ENCODE peak calls at places on chromosomes 6 and 20, in five cellular contexts. G, Y, C, M and K are unnamed samples.

GRCh38 chr6:44020148-44020547 is 107.1 kb downstream of the MRPL14 start:
- DNase-seq in G (no peak), Y (no peak), C (no peak), M (no peak), K (no peak)

GRCh38 chr6:83127976-83128375 is 60.5 kb downstream of the DOP1A start:
- DNase-seq in G (no peak), Y (no peak), C (no peak), M (no peak), K (no peak)

GRCh38 chr20:59400666-59401065 is 100.3 kb downstream of the EDN3 start:
- DNase-seq in G (no peak), Y (no peak), C (no peak), M (no peak), K (peak)

GRCh38 chr6:129251669-129252376 is 368.9 kb downstream of the LAMA2 start:
- DNase-seq in G (peak), Y (peak), C (peak), M (peak), K (peak)

GRCh38 chr20:31564284-31564683 is 40.8 kb upstream of the ID1 start:
- DNase-seq in G (no peak), Y (no peak), C (no peak), M (no peak), K (no peak)

GRCh38 chr6:136249811-136250685 is at the start of gene MTFR2:
- DNase-seq in G (peak), Y (peak), C (peak), M (peak), K (peak)

GRCh38 chr6:192313-192664 is 100.0 kb upstream of the DUSP22 start:
- DNase-seq in G (no peak), Y (no peak), C (no peak), M (no peak), K (no peak)

GRCh38 chr6:13250703-13251102 is 77.6 kb downstream of the TBC1D7 start:
- DNase-seq in G (no peak), Y (no peak), C (no peak), M (no peak), K (no peak)

GRCh38 chr20:25437153-25437581 is 29.7 kb downstream of the GINS1 start:
- DNase-seq in G (no peak), Y (no peak), C (peak), M (no peak), K (no peak)

GRCh38 chr20:35871311-35871771 is 83.0 kb downstream of the SCAND1 start:
- DNase-seq in G (no peak), Y (peak), C (no peak), M (no peak), K (no peak)

GRCh38 chr6:113591896-113592827 is 265.0 kb upstream of the MARCKS start:
- DNase-seq in G (no peak), Y (no peak), C (peak), M (no peak), K (no peak)

GRCh38 chr20:21235713-21236445 is 67.3 kb upstream of the XRN2 start:
- DNase-seq in G (peak), Y (peak), C (peak), M (peak), K (peak)

GRCh38 chr6:139732451-139732850 is 358.0 kb upstream of the CITED2 start:
- DNase-seq in G (no peak), Y (peak), C (no peak), M (no peak), K (no peak)

GRCh38 chr6:31476515-31477139 is 21.3 kb upstream of the MICB start:
- DNase-seq in G (no peak), Y (no peak), C (peak), M (no peak), K (no peak)

GRCh38 chr6:40779399-40779798 is 192.2 kb upstream of the LRFN2 start:
- DNase-seq in G (no peak), Y (peak), C (no peak), M (peak), K (no peak)

GRCh38 chr6:134741193-134741521 is 208.7 kb downstream of the ALDH8A1 start:
- DNase-seq in G (no peak), Y (no peak), C (peak), M (no peak), K (no peak)

GRCh38 chr6:98574991-98575390 is 259.4 kb upstream of the POU3F2 start:
- DNase-seq in G (no peak), Y (no peak), C (no peak), M (no peak), K (no peak)

GRCh38 chr6:153167026-153167891 is 36.2 kb upstream of the RGS17 start:
- DNase-seq in G (no peak), Y (peak), C (no peak), M (peak), K (no peak)

GRCh38 chr20:51341581-51341980 is 200.9 kb downstream of the NFATC2 start:
- DNase-seq in G (no peak), Y (peak), C (no peak), M (no peak), K (no peak)

GRCh38 chr6:109892451-109893435 is 85.4 kb upstream of the GPR6 start:
- DNase-seq in G (no peak), Y (no peak), C (peak), M (no peak), K (no peak)

GRCh38 chr6:170244721-170245201 is 46.1 kb downstream of the DLL1 start:
- DNase-seq in G (no peak), Y (no peak), C (no peak), M (no peak), K (no peak)

GRCh38 chr6:15573376-15573775 is 89.5 kb downstream of the DTNBP1 start:
- DNase-seq in G (no peak), Y (no peak), C (peak), M (no peak), K (no peak)

GRCh38 chr6:145815351-145815772 is 767 bp upstream of the FBXO30 start:
- DNase-seq in G (no peak), Y (peak), C (peak), M (peak), K (no peak)

GRCh38 chr6:17012421-17013225 is 89.2 kb upstream of the STMND1 start:
- DNase-seq in G (no peak), Y (peak), C (peak), M (no peak), K (no peak)

GRCh38 chr20:19699132-19699971 is 58.7 kb upstream of the RIN2 start:
- DNase-seq in G (no peak), Y (peak), C (no peak), M (no peak), K (no peak)

GRCh38 chr6:118485601-118486550 is 62.2 kb upstream of the PLN start:
- DNase-seq in G (peak), Y (no peak), C (no peak), M (no peak), K (no peak)

GRCh38 chr6:118495639-118496296 is 52.3 kb upstream of the PLN start:
- DNase-seq in G (no peak), Y (peak), C (no peak), M (no peak), K (no peak)

GRCh38 chr6:118488631-118489030 is 59.5 kb upstream of the PLN start:
- DNase-seq in G (no peak), Y (no peak), C (no peak), M (no peak), K (no peak)

GRCh38 chr6:118489990-118490389 is 58.1 kb upstream of the PLN start:
- DNase-seq in G (no peak), Y (no peak), C (no peak), M (no peak), K (no peak)
- H3K27ac ChIP-seq in G (no peak), Y (no peak), C (no peak), M (no peak), K (no peak)

GRCh38 chr20:62702008-62702290 is 6.7 kb upstream of the NTSR1 start:
- DNase-seq in G (no peak), Y (no peak), C (no peak), M (no peak), K (no peak)

GRCh38 chr20:62703853-62704228 is 4.8 kb upstream of the NTSR1 start:
- DNase-seq in G (no peak), Y (no peak), C (no peak), M (no peak), K (no peak)

GRCh38 chr20:62704341-62704948 is 4.2 kb upstream of the NTSR1 start:
- DNase-seq in G (no peak), Y (peak), C (no peak), M (peak), K (peak)

GRCh38 chr20:62701161-62702007 is 7.3 kb upstream of the NTSR1 start:
- DNase-seq in G (no peak), Y (no peak), C (no peak), M (no peak), K (no peak)

GRCh38 chr20:62702886-62703852 is 5.5 kb upstream of the NTSR1 start:
- DNase-seq in G (no peak), Y (peak), C (no peak), M (peak), K (no peak)
- TF ChIP-seq CTCF in G (no peak), Y (peak), C (no peak), M (peak), K (no peak)

DNA sequence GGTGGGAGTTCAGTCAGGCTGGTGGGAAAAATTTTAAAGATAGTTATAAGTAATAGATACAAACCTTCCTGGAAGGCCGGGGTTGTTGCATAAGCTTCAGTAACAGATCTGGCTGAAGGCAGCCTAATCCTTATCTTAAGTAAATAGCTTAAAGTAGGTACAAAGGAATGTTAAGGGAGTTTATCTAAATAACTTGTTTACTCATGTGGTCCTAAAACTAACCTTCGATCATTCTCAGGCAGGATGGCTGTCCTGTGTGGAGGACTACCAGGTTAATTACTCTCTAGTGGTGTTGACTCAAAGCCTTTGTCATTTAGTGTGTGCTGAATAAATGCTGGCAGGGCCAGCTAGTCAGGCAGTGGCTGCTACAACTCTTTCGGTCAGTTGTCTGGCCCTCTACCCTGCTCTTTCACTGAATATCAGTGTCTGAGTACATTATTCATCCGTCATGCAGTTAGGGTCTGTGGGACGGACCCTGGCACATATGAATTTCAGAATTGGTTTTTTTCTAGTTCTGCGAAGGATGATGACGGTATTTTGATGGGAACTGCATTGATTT is 131.6 kb upstream of the TAB2 start:
- DNase-seq in G (no peak), Y (no peak), C (no peak), M (no peak), K (no peak)
- H3K4me3 ChIP-seq in G (no peak), Y (no peak), C (no peak), M (no peak), K (no peak)

GRCh38 chr20:17870063-17870740 is 98.4 kb downstream of the SNX5 start:
- DNase-seq in G (no peak), Y (no peak), C (no peak), M (no peak), K (no peak)
- H3K27ac ChIP-seq in G (no peak), Y (no peak), C (peak), M (no peak), K (no peak)

GRCh38 chr6:42104095-42104806 is 38.2 kb downstream of the C6orf132 start:
- DNase-seq in G (peak), Y (peak), C (peak), M (no peak), K (peak)
- TF ChIP-seq CTCF in G (peak), Y (peak), C (peak), M (no peak), K (peak)

DNA sequence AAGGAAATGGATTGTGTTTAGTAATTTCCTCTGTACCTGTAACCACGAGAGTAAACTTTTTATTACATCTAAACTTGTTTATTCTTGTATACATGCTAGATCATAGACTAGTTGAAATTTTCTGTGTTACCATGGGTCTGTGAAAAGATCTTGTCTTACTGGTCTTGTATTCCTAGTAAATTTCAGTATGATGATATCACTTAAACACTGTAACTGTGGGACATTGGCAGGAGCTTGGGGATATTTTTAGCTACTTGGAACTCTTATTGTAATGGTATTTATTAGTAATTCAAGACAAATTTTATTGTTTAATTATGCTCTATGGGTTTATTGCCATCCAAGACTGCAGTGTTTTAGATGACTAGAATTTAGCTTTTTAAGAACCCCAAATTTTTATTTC is 25.9 kb upstream of the TULP4 start:
- DNase-seq in G (no peak), Y (peak), C (no peak), M (no peak), K (no peak)
- H3K4me3 ChIP-seq in G (no peak), Y (no peak), C (no peak), M (no peak), K (no peak)

GRCh38 chr6:148521158-148521557 is 178.5 kb downstream of the SASH1 start:
- DNase-seq in G (no peak), Y (no peak), C (no peak), M (no peak), K (no peak)

GRCh38 chr6:148517518-148517917 is 174.9 kb downstream of the SASH1 start:
- DNase-seq in G (no peak), Y (no peak), C (no peak), M (no peak), K (no peak)

GRCh38 chr6:148520109-148520841 is 177.6 kb downstream of the SASH1 start:
- DNase-seq in G (no peak), Y (no peak), C (no peak), M (no peak), K (no peak)

GRCh38 chr6:148516116-148517016 is 173.7 kb downstream of the SASH1 start:
- DNase-seq in G (no peak), Y (no peak), C (peak), M (no peak), K (no peak)

DNA sequence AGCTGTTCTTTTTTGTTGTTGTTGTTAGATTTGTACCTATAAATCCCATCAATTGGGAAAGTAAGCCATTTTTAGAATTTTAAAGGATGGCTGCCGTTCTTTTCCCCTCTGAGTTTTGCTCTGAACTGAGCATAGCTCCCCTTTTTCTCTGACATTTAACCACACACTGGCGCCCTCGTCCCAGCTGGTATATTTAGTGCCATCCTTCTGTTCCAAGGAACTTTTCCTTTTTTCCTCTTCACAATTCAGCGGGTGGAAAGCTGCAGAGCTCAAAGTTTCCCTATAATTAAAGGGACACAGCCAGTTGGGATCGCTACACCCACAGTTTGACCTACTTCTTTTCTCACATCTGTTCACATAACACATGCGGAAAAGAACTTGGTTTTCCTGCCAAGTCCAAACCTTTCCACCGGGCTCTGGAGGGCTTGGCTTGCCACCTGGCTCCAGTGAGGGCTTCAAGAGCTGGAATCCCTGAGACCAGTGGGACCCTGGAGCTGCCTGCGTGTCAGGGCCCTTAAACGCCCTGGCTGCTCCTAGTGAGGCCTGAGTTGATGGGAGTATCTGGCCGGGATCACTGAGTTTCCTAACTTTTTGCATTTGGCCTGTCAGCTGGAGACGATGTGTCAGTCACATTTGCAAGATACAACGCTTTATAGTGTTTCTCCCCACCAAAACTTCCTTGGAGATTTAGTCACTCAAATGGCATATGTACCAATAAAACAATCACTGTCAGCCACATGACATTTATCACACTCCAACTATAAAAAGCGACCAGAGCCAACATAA is 175.9 kb downstream of the SASH1 start:
- DNase-seq in G (no peak), Y (no peak), C (no peak), M (no peak), K (no peak)
- H3K27ac ChIP-seq in G (no peak), Y (no peak), C (no peak), M (no peak), K (no peak)

DNA sequence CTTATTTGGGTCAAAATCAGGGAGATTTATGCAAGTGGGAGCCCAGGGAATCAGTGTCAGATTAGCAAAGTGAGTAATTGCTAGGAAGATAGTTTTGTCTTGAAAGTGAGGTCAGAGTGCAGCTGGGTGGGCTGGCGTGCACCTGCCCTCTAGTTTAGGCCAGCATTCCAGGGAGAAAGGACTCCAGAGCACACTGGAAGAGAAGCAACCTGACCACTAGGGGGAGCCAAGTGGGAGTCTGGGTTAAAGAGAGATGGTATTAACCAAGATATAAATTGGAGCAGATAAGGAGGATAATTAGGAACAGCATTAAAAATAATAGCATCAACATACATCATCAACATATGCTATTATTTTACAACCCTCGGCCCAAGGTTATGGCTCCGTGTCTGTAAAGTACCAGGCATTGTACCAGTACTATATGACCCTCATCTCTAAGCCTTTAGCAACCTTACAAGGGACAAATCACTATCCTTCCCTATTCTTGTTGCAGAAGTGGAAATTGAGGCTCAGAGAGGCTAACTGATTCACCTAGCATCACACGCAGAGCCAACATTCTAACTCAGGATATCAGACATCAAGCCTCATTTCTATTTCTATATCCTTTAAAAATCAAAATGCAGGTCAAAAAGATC is 57.8 kb downstream of the SLC2A10 start:
- DNase-seq in G (peak), Y (no peak), C (peak), M (peak), K (no peak)
- TF ChIP-seq CTCF in G (peak), Y (peak), C (peak), M (peak), K (peak)

GRCh38 chr20:17622851-17623508 is 53.1 kb downstream of the DSTN start:
- DNase-seq in G (no peak), Y (no peak), C (no peak), M (no peak), K (no peak)
- H3K4me3 ChIP-seq in G (no peak), Y (no peak), C (no peak), M (no peak), K (no peak)

GRCh38 chr6:119022796-119023195 is 55.7 kb downstream of the FAM184A start:
- DNase-seq in G (no peak), Y (no peak), C (no peak), M (no peak), K (no peak)
- H3K27ac ChIP-seq in G (no peak), Y (no peak), C (no peak), M (no peak), K (no peak)